ENCODE peak calls at places on chromosomes 16 and 17, in eight cellular contexts. One of them, this sample, is unnamed.
A peak's percentile ranks its signal among the peaks of the same experiment; 100 is the strongest.

GRCh38 chr16:88705076-88705684 is 1.0 kb downstream of the RNF166 start:
- DNase-seq in upper lobe of right lung: no peak
- DNase-seq in lung: no peak
- DNase-seq in PC-3: no peak
- DNase-seq in BE2C: no peak
- DNase-seq in NT2/D1: no peak
- DNase-seq in colonic mucosa: no peak
- DNase-seq in kidney: no peak
- DNase-seq in this sample: no peak

GRCh38 chr16:85944572-85945423 is 45.8 kb downstream of the IRF8 start:
- DNase-seq in BE2C: no peak
- DNase-seq in kidney: no peak
- DNase-seq in NT2/D1: no peak
- DNase-seq in upper lobe of right lung: no peak
- DNase-seq in PC-3: no peak
- DNase-seq in lung: no peak
- DNase-seq in colonic mucosa: no peak
- DNase-seq in this sample: no peak

GRCh38 chr17:60442271-60443201 is 20.2 kb downstream of the CHCT1 start:
- DNase-seq in upper lobe of right lung: no peak
- DNase-seq in BE2C: no peak
- DNase-seq in lung: no peak
- DNase-seq in PC-3: peak; percentile 26
- DNase-seq in kidney: no peak
- DNase-seq in colonic mucosa: no peak
- DNase-seq in NT2/D1: no peak
- DNase-seq in this sample: no peak

GRCh38 chr16:55277536-55277935 is 46.5 kb upstream of the IRX6 start:
- DNase-seq in colonic mucosa: no peak
- DNase-seq in PC-3: no peak
- DNase-seq in upper lobe of right lung: no peak
- DNase-seq in BE2C: no peak
- DNase-seq in kidney: no peak
- DNase-seq in NT2/D1: no peak
- DNase-seq in lung: no peak
- DNase-seq in this sample: no peak

GRCh38 chr17:41895617-41896016 is 23.1 kb downstream of the ACLY start:
- DNase-seq in kidney: no peak
- DNase-seq in lung: no peak
- DNase-seq in NT2/D1: no peak
- DNase-seq in BE2C: peak; percentile 57
- DNase-seq in PC-3: no peak
- DNase-seq in upper lobe of right lung: no peak
- DNase-seq in colonic mucosa: no peak
- DNase-seq in this sample: no peak

GRCh38 chr17:37483311-37484039 is 6.2 kb upstream of the DUSP14 start:
- DNase-seq in PC-3: no peak
- DNase-seq in NT2/D1: no peak
- DNase-seq in kidney: no peak
- DNase-seq in BE2C: no peak
- DNase-seq in colonic mucosa: no peak
- DNase-seq in upper lobe of right lung: no peak
- DNase-seq in lung: no peak
- DNase-seq in this sample: no peak

GRCh38 chr17:77869665-77870132 is 88.8 kb upstream of the TNRC6C start:
- DNase-seq in colonic mucosa: no peak
- DNase-seq in PC-3: no peak
- DNase-seq in kidney: peak; percentile 71
- DNase-seq in BE2C: no peak
- DNase-seq in NT2/D1: no peak
- DNase-seq in upper lobe of right lung: peak; percentile 68
- DNase-seq in lung: peak; percentile 42
- DNase-seq in this sample: no peak

GRCh38 chr16:75319513-75320401 is 68.3 kb upstream of the BCAR1 start:
- DNase-seq in PC-3: peak; percentile 45
- DNase-seq in colonic mucosa: no peak
- DNase-seq in kidney: no peak
- DNase-seq in NT2/D1: no peak
- DNase-seq in lung: no peak
- DNase-seq in upper lobe of right lung: no peak
- DNase-seq in BE2C: no peak
- DNase-seq in this sample: no peak

GRCh38 chr17:4512156-4513112 is 13.8 kb downstream of the SPNS2 start:
- DNase-seq in lung: no peak
- DNase-seq in upper lobe of right lung: no peak
- DNase-seq in NT2/D1: no peak
- DNase-seq in PC-3: no peak
- DNase-seq in colonic mucosa: no peak
- DNase-seq in BE2C: no peak
- DNase-seq in kidney: no peak
- DNase-seq in this sample: no peak

GRCh38 chr17:4514206-4514605 is 15.5 kb downstream of the SPNS2 start:
- DNase-seq in upper lobe of right lung: peak; percentile 77
- DNase-seq in PC-3: peak; percentile 62
- DNase-seq in kidney: no peak
- DNase-seq in colonic mucosa: no peak
- DNase-seq in lung: peak; percentile 72
- DNase-seq in NT2/D1: no peak
- DNase-seq in BE2C: no peak
- DNase-seq in this sample: no peak

GRCh38 chr17:4511199-4511932 is 12.7 kb downstream of the SPNS2 start:
- DNase-seq in lung: no peak
- DNase-seq in BE2C: no peak
- DNase-seq in upper lobe of right lung: no peak
- DNase-seq in colonic mucosa: no peak
- DNase-seq in kidney: no peak
- DNase-seq in PC-3: no peak
- DNase-seq in NT2/D1: no peak
- DNase-seq in this sample: no peak

GRCh38 chr17:4514779-4515178 is 16.1 kb downstream of the SPNS2 start:
- DNase-seq in upper lobe of right lung: no peak
- DNase-seq in lung: no peak
- DNase-seq in BE2C: no peak
- DNase-seq in colonic mucosa: no peak
- DNase-seq in NT2/D1: no peak
- DNase-seq in PC-3: no peak
- DNase-seq in kidney: no peak
- DNase-seq in this sample: no peak

DNA sequence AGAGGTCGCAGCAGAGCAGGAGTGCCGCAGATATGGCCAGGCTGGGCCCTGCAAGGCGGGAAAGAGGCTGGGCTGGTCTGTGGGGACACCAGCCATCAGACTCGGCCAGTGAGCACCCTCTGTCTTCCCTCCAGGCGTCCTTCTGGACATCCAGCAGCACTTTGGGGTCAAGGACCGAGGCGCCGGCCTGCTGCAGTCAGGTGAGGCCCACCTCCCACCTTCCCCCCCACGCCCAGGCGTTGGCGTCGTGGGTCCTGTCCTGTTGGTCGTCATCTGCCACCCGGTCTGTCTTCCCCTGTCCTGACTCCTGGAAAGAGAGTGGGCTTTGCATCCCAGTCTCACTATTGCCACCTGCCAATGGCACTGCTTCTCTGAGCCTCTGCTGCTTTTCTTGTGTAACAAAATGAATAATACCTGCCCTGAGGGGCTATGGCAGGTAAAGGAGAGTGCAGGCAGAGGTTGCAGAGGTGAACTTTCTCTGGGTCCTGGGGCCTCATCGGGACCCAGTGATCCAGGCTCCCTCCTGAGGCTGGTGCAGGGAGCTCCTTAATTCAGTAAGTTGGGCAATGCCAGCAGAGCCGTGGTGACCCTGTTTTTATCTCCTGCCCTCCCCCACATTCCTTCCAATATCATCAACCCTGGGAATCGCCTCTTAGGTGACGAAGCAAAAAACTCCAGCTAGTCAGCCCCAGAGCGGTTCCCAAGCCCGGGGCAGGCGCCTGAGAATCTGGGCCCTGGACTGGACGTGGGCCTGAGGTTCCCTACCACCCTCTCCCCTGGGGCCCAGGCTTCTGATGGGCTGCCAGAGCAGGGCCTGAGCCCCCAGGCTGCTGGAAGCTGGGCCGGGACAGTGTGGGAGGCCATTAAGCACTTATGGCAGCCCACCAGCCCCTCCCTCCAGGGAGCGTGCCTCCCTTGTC is 14.7 kb downstream of the SPNS2 start:
- DNase-seq in colonic mucosa: no peak
- DNase-seq in NT2/D1: no peak
- DNase-seq in lung: no peak
- DNase-seq in kidney: no peak
- DNase-seq in BE2C: no peak
- DNase-seq in upper lobe of right lung: no peak
- DNase-seq in PC-3: peak; percentile 19
- DNase-seq in this sample: no peak
- H3K4me1 ChIP-seq in colonic mucosa: no peaks in the 10 kb centered on the region
- H3K4me1 ChIP-seq in NT2/D1: peaks cover 19% of the 10 kb centered on the region
- H3K4me1 ChIP-seq in lung: no peaks in the 10 kb centered on the region
- H3K4me1 ChIP-seq in kidney: peaks cover 29% of the 10 kb centered on the region
- H3K4me1 ChIP-seq in BE2C: no peaks in the 10 kb centered on the region
- H3K4me1 ChIP-seq in upper lobe of right lung: peaks cover 69% of the 10 kb centered on the region
- H3K4me1 ChIP-seq in PC-3: peaks cover 15% of the 10 kb centered on the region
- H3K4me1 ChIP-seq in this sample: peaks cover 7% of the 10 kb centered on the region

DNA sequence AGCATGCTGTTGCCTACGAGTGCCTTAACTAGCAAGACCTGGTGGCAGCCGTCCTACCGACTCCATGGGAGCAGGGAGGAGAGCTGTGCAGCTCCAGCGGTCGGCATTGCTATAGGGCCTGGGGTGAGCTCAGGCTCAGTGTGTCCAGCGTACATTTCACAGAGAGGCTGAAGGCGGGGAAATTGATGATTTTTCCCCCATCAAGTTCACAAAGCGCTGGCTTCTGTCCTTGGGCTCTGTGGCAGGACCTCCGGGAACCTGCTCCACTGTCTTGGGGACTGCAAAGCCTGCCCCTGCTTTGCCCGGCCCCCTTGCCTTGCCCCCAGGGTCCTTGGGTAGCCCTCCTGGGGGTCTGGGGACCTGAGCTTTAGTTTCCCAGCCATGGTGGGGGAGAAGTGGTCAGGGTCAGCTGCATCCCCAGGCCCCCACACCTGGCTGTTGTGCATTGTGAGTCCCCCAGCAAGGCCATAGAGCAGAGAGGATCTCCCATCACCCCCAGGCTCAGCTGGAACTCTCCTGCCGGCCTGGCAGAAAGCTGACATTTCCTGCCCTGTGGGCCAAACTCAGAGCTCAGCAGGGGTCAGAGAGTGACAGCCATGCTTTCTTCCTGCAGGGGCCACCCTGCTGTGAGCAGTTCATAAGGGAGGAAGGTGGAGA is 3.9 kb upstream of the KCNJ18 start:
- DNase-seq in BE2C: no peak
- DNase-seq in colonic mucosa: no peak
- DNase-seq in upper lobe of right lung: no peak
- DNase-seq in NT2/D1: no peak
- DNase-seq in kidney: peak; percentile 63
- DNase-seq in PC-3: no peak
- DNase-seq in lung: no peak
- DNase-seq in this sample: no peak
- H3K9me3 ChIP-seq in BE2C: no peaks in the 10 kb centered on the region
- H3K9me3 ChIP-seq in colonic mucosa: no peaks in the 10 kb centered on the region
- H3K9me3 ChIP-seq in upper lobe of right lung: no peaks in the 10 kb centered on the region
- H3K9me3 ChIP-seq in NT2/D1: no peaks in the 10 kb centered on the region
- H3K9me3 ChIP-seq in kidney: no peaks in the 10 kb centered on the region
- H3K9me3 ChIP-seq in PC-3: no peaks in the 10 kb centered on the region
- H3K9me3 ChIP-seq in lung: peaks cover 1% of the 10 kb centered on the region
- H3K9me3 ChIP-seq in this sample: peaks cover 12% of the 10 kb centered on the region

GRCh38 chr16:57798267-57798810 is 4.0 kb downstream of the KIFC3 start:
- DNase-seq in BE2C: no peak
- DNase-seq in colonic mucosa: no peak
- DNase-seq in NT2/D1: no peak
- DNase-seq in upper lobe of right lung: no peak
- DNase-seq in PC-3: no peak
- DNase-seq in kidney: no peak
- DNase-seq in lung: no peak
- DNase-seq in this sample: no peak

GRCh38 chr16:57797216-57797525 is 5.1 kb downstream of the KIFC3 start:
- DNase-seq in kidney: no peak
- DNase-seq in BE2C: no peak
- DNase-seq in colonic mucosa: no peak
- DNase-seq in PC-3: no peak
- DNase-seq in upper lobe of right lung: no peak
- DNase-seq in lung: no peak
- DNase-seq in NT2/D1: no peak
- DNase-seq in this sample: no peak

GRCh38 chr16:57797526-57798266 is 4.6 kb downstream of the KIFC3 start:
- DNase-seq in kidney: peak; percentile 90
- DNase-seq in upper lobe of right lung: peak; percentile 87
- DNase-seq in PC-3: peak; percentile 73
- DNase-seq in colonic mucosa: peak; percentile 57
- DNase-seq in lung: peak; percentile 73
- DNase-seq in BE2C: no peak
- DNase-seq in NT2/D1: no peak
- DNase-seq in this sample: no peak

GRCh38 chr16:57794849-57795430 is 7.4 kb downstream of the KIFC3 start:
- DNase-seq in upper lobe of right lung: no peak
- DNase-seq in lung: no peak
- DNase-seq in BE2C: no peak
- DNase-seq in PC-3: no peak
- DNase-seq in kidney: peak; percentile 61
- DNase-seq in NT2/D1: no peak
- DNase-seq in colonic mucosa: no peak
- DNase-seq in this sample: no peak

GRCh38 chr16:57795431-57795878 is 6.8 kb downstream of the KIFC3 start:
- DNase-seq in kidney: peak; percentile 81
- DNase-seq in BE2C: peak; percentile 56
- DNase-seq in lung: peak; percentile 60
- DNase-seq in NT2/D1: peak; percentile 70
- DNase-seq in PC-3: peak; percentile 72
- DNase-seq in upper lobe of right lung: no peak
- DNase-seq in colonic mucosa: no peak
- DNase-seq in this sample: no peak
- H3K4me3 ChIP-seq in kidney: no peak overlapping the region
- H3K4me3 ChIP-seq in BE2C: no peak overlapping the region
- H3K4me3 ChIP-seq in lung: no peak overlapping the region
- H3K4me3 ChIP-seq in NT2/D1: no peak overlapping the region
- H3K4me3 ChIP-seq in PC-3: no peak overlapping the region
- H3K4me3 ChIP-seq in upper lobe of right lung: no peak overlapping the region
- H3K4me3 ChIP-seq in colonic mucosa: no peak overlapping the region
- H3K4me3 ChIP-seq in this sample: no peak overlapping the region

GRCh38 chr17:81656118-81656743 is at the start of gene PDE6G:
- DNase-seq in colonic mucosa: no peak
- DNase-seq in kidney: peak; percentile 72
- DNase-seq in upper lobe of right lung: no peak
- DNase-seq in BE2C: no peak
- DNase-seq in lung: no peak
- DNase-seq in NT2/D1: no peak
- DNase-seq in PC-3: no peak
- DNase-seq in this sample: no peak

GRCh38 chr17:81652901-81653771 is 3.2 kb downstream of the PDE6G start:
- DNase-seq in PC-3: no peak
- DNase-seq in upper lobe of right lung: no peak
- DNase-seq in colonic mucosa: no peak
- DNase-seq in kidney: no peak
- DNase-seq in NT2/D1: no peak
- DNase-seq in lung: no peak
- DNase-seq in BE2C: no peak
- DNase-seq in this sample: no peak

GRCh38 chr17:81659038-81659437 is 2.7 kb upstream of the PDE6G start:
- DNase-seq in lung: no peak
- DNase-seq in colonic mucosa: no peak
- DNase-seq in kidney: no peak
- DNase-seq in NT2/D1: no peak
- DNase-seq in BE2C: no peak
- DNase-seq in upper lobe of right lung: no peak
- DNase-seq in PC-3: no peak
- DNase-seq in this sample: no peak

GRCh38 chr17:81656835-81657234 is 493 bp upstream of the PDE6G start:
- DNase-seq in PC-3: no peak
- DNase-seq in upper lobe of right lung: no peak
- DNase-seq in BE2C: no peak
- DNase-seq in lung: no peak
- DNase-seq in NT2/D1: no peak
- DNase-seq in kidney: no peak
- DNase-seq in colonic mucosa: no peak
- DNase-seq in this sample: no peak

GRCh38 chr17:81655378-81656117 is 794 bp downstream of the PDE6G start:
- DNase-seq in upper lobe of right lung: no peak
- DNase-seq in BE2C: no peak
- DNase-seq in lung: no peak
- DNase-seq in kidney: no peak
- DNase-seq in NT2/D1: no peak
- DNase-seq in colonic mucosa: no peak
- DNase-seq in PC-3: no peak
- DNase-seq in this sample: no peak
- H3K4me1 ChIP-seq in upper lobe of right lung: no peaks in the 10 kb centered on the region
- H3K4me1 ChIP-seq in BE2C: peaks cover 6% of the 10 kb centered on the region
- H3K4me1 ChIP-seq in lung: no peaks in the 10 kb centered on the region
- H3K4me1 ChIP-seq in kidney: peaks cover 2% of the 10 kb centered on the region
- H3K4me1 ChIP-seq in NT2/D1: peaks cover 32% of the 10 kb centered on the region
- H3K4me1 ChIP-seq in colonic mucosa: no peaks in the 10 kb centered on the region
- H3K4me1 ChIP-seq in PC-3: peaks cover 19% of the 10 kb centered on the region
- H3K4me1 ChIP-seq in this sample: peaks cover 5% of the 10 kb centered on the region

This sample was measured in iPS DF 6.9.